ENCODE peak calls at places on chromosomes 6 and 20, in nine cellular contexts. G is activated T-cell treated with anti-CD3 and anti-CD28 coated beads for 1 hour; J is GM20000; L is activated naive CD4-positive, alpha-beta T cell treated with Interleukin-2 at 50 U/mL for 16 hours; H is M059J; F is stimulated activated CD4-positive, alpha-beta T cell treated with anti-CD3 and anti-CD28 coated beads, Interleukin-1b, Interleukin-23, amount 100 ng/mL, for 4 hours; Q is activated gamma-delta T cell; U is NCI-H2029 treated with DMSO at 0.1 percent for 48 hours; C is glutamatergic neuron. E is an unnamed sample.

GRCh38 chr20:31861346-31862156 is 8.8 kb downstream of the DUSP15 start:
- DNase-seq in C (peak), G (peak), J (peak), F (peak), H (peak), L (peak), U (peak), Q (peak), E (peak)

GRCh38 chr6:109762769-109763450 is 71.8 kb downstream of the FIG4 start:
- DNase-seq in J (no peak), L (no peak), C (no peak), F (no peak), G (no peak), Q (no peak), U (no peak), H (peak), E (no peak)

GRCh38 chr6:28980137-28980796 is 24.8 kb downstream of the ZNF311 start:
- DNase-seq in G (no peak), Q (no peak), H (no peak), U (no peak), L (no peak), J (no peak), F (no peak), C (no peak), E (no peak)

GRCh38 chr6:14094721-14095120 is 22.9 kb upstream of the CD83 start:
- DNase-seq in Q (no peak), H (peak), L (no peak), C (no peak), J (no peak), G (no peak), U (no peak), F (no peak), E (no peak)

GRCh38 chr6:105137388-105137787 is 42.4 kb downstream of the POPDC3 start:
- DNase-seq in U (no peak), Q (no peak), G (no peak), J (no peak), L (no peak), H (no peak), C (peak), F (no peak), E (no peak)

GRCh38 chr6:32967151-32968091 is 973 bp upstream of the BRD2 start:
- DNase-seq in L (peak), U (peak), F (no peak), Q (no peak), H (peak), J (no peak), C (no peak), G (no peak), E (peak)

GRCh38 chr6:7389162-7389450 is 436 bp downstream of the CAGE1 start:
- DNase-seq in F (no peak), L (no peak), U (no peak), Q (no peak), G (no peak), H (peak), J (peak), C (no peak), E (no peak)

GRCh38 chr6:84066536-84066935 is 33.0 kb downstream of the MRAP2 start:
- DNase-seq in U (no peak), H (peak), G (no peak), C (no peak), J (no peak), L (no peak), Q (no peak), F (no peak), E (no peak)

GRCh38 chr6:100382031-100382430 is 82.7 kb downstream of the SIM1 start:
- DNase-seq in J (no peak), G (no peak), U (no peak), Q (no peak), H (peak), F (no peak), L (no peak), C (no peak), E (no peak)

GRCh38 chr20:44142416-44142815 is 44.6 kb downstream of the JPH2 start:
- DNase-seq in C (no peak), L (no peak), J (no peak), H (peak), F (no peak), U (no peak), Q (no peak), G (no peak), E (no peak)

GRCh38 chr20:38079353-38079752 is 45.8 kb downstream of the RPRD1B start:
- DNase-seq in G (no peak), Q (no peak), J (no peak), F (no peak), H (no peak), L (no peak), U (no peak), C (no peak), E (no peak)

GRCh38 chr6:41594326-41594725 is 43.9 kb upstream of the MDFI start:
- DNase-seq in J (no peak), G (no peak), F (no peak), H (no peak), L (no peak), U (no peak), Q (no peak), C (no peak), E (no peak)

GRCh38 chr6:12748815-12749521 is 32.4 kb downstream of the PHACTR1 start:
- DNase-seq in G (no peak), H (peak), L (no peak), F (no peak), Q (no peak), J (no peak), C (peak), U (peak), E (no peak)

GRCh38 chr6:12753034-12753433 is 36.5 kb downstream of the PHACTR1 start:
- DNase-seq in G (no peak), L (no peak), Q (no peak), C (no peak), F (no peak), H (no peak), J (no peak), U (no peak), E (no peak)

E was measured in OCI-LY7.